ENCODE peak calls at places on chromosomes 16 and 17, in seven cellular contexts. One of them, this sample, is unnamed.
A peak's percentile ranks its signal among the peaks of the same experiment; 100 is the strongest.

GRCh38 chr17:58121925-58122324 is 26.3 kb upstream of the OR4D1 start:
- DNase-seq in CD8-positive, alpha-beta memory T cell: peak; percentile 55
- DNase-seq in upper lobe of right lung: no peak
- DNase-seq in CD8-positive, alpha-beta T cell: no peak
- DNase-seq in mesendoderm: peak; percentile 75
- DNase-seq in cardiac muscle cell: peak; percentile 46
- DNase-seq in heart right ventricle: no peak
- DNase-seq in this sample: peak; percentile 35

GRCh38 chr17:59311051-59311468 is 20.4 kb upstream of the YPEL2 start:
- DNase-seq in cardiac muscle cell: peak; percentile 67
- DNase-seq in mesendoderm: peak; percentile 70
- DNase-seq in CD8-positive, alpha-beta T cell: no peak
- DNase-seq in heart right ventricle: peak; percentile 56
- DNase-seq in CD8-positive, alpha-beta memory T cell: peak; percentile 51
- DNase-seq in upper lobe of right lung: no peak
- DNase-seq in this sample: peak; percentile 46

GRCh38 chr17:76570877-76571471 is 14.7 kb downstream of the ST6GALNAC2 start:
- DNase-seq in upper lobe of right lung: no peak
- DNase-seq in CD8-positive, alpha-beta T cell: no peak
- DNase-seq in cardiac muscle cell: no peak
- DNase-seq in CD8-positive, alpha-beta memory T cell: no peak
- DNase-seq in heart right ventricle: no peak
- DNase-seq in mesendoderm: no peak
- DNase-seq in this sample: no peak

GRCh38 chr17:79048826-79049755 is 25.1 kb downstream of the C1QTNF1 start:
- DNase-seq in heart right ventricle: no peak
- DNase-seq in CD8-positive, alpha-beta memory T cell: no peak
- DNase-seq in upper lobe of right lung: peak; percentile 56
- DNase-seq in CD8-positive, alpha-beta T cell: no peak
- DNase-seq in cardiac muscle cell: no peak
- DNase-seq in mesendoderm: no peak
- DNase-seq in this sample: no peak

GRCh38 chr17:29443041-29443440 is 52.9 kb downstream of the TAOK1 start:
- DNase-seq in CD8-positive, alpha-beta memory T cell: no peak
- DNase-seq in CD8-positive, alpha-beta T cell: no peak
- DNase-seq in heart right ventricle: no peak
- DNase-seq in cardiac muscle cell: no peak
- DNase-seq in upper lobe of right lung: no peak
- DNase-seq in mesendoderm: no peak
- DNase-seq in this sample: no peak

GRCh38 chr17:77011173-77012011 is 129.4 kb upstream of the SEC14L1 start:
- DNase-seq in cardiac muscle cell: peak; percentile 70
- DNase-seq in mesendoderm: peak; percentile 51
- DNase-seq in CD8-positive, alpha-beta T cell: peak; percentile 20
- DNase-seq in heart right ventricle: no peak
- DNase-seq in CD8-positive, alpha-beta memory T cell: peak; percentile 20
- DNase-seq in upper lobe of right lung: no peak
- DNase-seq in this sample: peak; percentile 41

GRCh38 chr17:47219621-47220475 is 10.7 kb downstream of the MYL4 start:
- DNase-seq in heart right ventricle: no peak
- DNase-seq in mesendoderm: no peak
- DNase-seq in CD8-positive, alpha-beta T cell: no peak
- DNase-seq in upper lobe of right lung: no peak
- DNase-seq in cardiac muscle cell: no peak
- DNase-seq in CD8-positive, alpha-beta memory T cell: no peak
- DNase-seq in this sample: no peak

GRCh38 chr16:29230671-29231091 is 175.8 kb downstream of the NPIPB11 start:
- DNase-seq in upper lobe of right lung: peak; percentile 63
- DNase-seq in CD8-positive, alpha-beta T cell: no peak
- DNase-seq in CD8-positive, alpha-beta memory T cell: no peak
- DNase-seq in heart right ventricle: no peak
- DNase-seq in mesendoderm: peak; percentile 28
- DNase-seq in cardiac muscle cell: peak; percentile 40
- DNase-seq in this sample: no peak

GRCh38 chr17:2847601-2848255 is 51.5 kb downstream of the RAP1GAP2 start:
- DNase-seq in CD8-positive, alpha-beta memory T cell: no peak
- DNase-seq in CD8-positive, alpha-beta T cell: no peak
- DNase-seq in mesendoderm: no peak
- DNase-seq in cardiac muscle cell: no peak
- DNase-seq in heart right ventricle: no peak
- DNase-seq in upper lobe of right lung: no peak
- DNase-seq in this sample: no peak

GRCh38 chr17:63117431-63117830 is 151.4 kb downstream of the TANC2 start:
- DNase-seq in upper lobe of right lung: no peak
- DNase-seq in cardiac muscle cell: no peak
- DNase-seq in mesendoderm: no peak
- DNase-seq in CD8-positive, alpha-beta memory T cell: no peak
- DNase-seq in heart right ventricle: no peak
- DNase-seq in CD8-positive, alpha-beta T cell: no peak
- DNase-seq in this sample: no peak

GRCh38 chr17:77036841-77037381 is 103.9 kb upstream of the SEC14L1 start:
- DNase-seq in CD8-positive, alpha-beta T cell: no peak
- DNase-seq in upper lobe of right lung: no peak
- DNase-seq in mesendoderm: no peak
- DNase-seq in CD8-positive, alpha-beta memory T cell: no peak
- DNase-seq in cardiac muscle cell: peak; percentile 26
- DNase-seq in heart right ventricle: no peak
- DNase-seq in this sample: no peak

GRCh38 chr16:87129771-87130170 is 187.4 kb downstream of the C16orf95 start:
- DNase-seq in upper lobe of right lung: no peak
- DNase-seq in CD8-positive, alpha-beta memory T cell: no peak
- DNase-seq in mesendoderm: peak; percentile 82
- DNase-seq in heart right ventricle: no peak
- DNase-seq in CD8-positive, alpha-beta T cell: no peak
- DNase-seq in cardiac muscle cell: peak; percentile 60
- DNase-seq in this sample: peak; percentile 10

DNA sequence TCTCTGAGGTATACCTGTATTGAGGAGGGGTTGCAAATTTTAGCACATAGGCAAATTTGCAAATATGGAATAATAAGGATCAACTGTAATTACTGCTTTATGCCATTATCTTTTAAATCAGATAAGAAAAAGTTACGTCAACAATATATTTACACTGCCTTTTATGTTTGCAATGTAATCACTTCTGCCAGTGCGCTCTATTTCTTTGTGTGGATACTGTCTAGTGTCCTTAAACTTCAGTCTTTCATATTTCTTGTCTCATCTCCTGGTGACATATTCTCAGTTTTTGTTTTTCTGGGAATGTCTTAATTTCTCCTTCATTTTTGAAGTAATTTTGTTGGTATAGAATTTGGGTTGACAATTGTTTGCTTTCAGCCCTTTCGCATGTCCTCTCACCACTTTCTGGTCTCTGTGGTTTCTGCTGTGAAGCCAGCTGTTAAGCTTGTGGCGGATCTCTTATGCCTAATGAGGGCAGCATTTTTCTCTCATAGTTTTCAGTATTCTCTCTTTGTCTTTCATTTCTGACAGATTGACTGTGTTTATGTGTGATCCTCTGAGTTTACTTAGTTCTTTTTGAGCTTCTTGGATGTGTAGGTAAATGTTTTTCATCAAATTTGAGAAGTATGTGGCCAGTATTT is 37.6 kb upstream of the ABCC11 start:
- DNase-seq in mesendoderm: no peak
- DNase-seq in CD8-positive, alpha-beta T cell: no peak
- DNase-seq in heart right ventricle: no peak
- DNase-seq in upper lobe of right lung: no peak
- DNase-seq in cardiac muscle cell: no peak
- DNase-seq in CD8-positive, alpha-beta memory T cell: peak; percentile 9
- DNase-seq in this sample: no peak
- H3K36me3 ChIP-seq in mesendoderm: peaks cover 3% of the 10 kb centered on the region
- H3K36me3 ChIP-seq in CD8-positive, alpha-beta T cell: peaks cover 5% of the 10 kb centered on the region
- H3K36me3 ChIP-seq in heart right ventricle: no peaks in the 10 kb centered on the region
- H3K36me3 ChIP-seq in upper lobe of right lung: peaks cover 16% of the 10 kb centered on the region
- H3K36me3 ChIP-seq in cardiac muscle cell: peaks cover 9% of the 10 kb centered on the region
- H3K36me3 ChIP-seq in CD8-positive, alpha-beta memory T cell: peaks cover 12% of the 10 kb centered on the region
- H3K36me3 ChIP-seq in this sample: peaks cover 9% of the 10 kb centered on the region

GRCh38 chr16:75247249-75247648 is 4.2 kb downstream of the BCAR1 start:
- DNase-seq in CD8-positive, alpha-beta T cell: no peak
- DNase-seq in upper lobe of right lung: no peak
- DNase-seq in cardiac muscle cell: no peak
- DNase-seq in heart right ventricle: no peak
- DNase-seq in CD8-positive, alpha-beta memory T cell: no peak
- DNase-seq in mesendoderm: no peak
- DNase-seq in this sample: no peak

GRCh38 chr16:75249441-75249840 is 2.0 kb downstream of the BCAR1 start:
- DNase-seq in heart right ventricle: no peak
- DNase-seq in cardiac muscle cell: no peak
- DNase-seq in mesendoderm: no peak
- DNase-seq in CD8-positive, alpha-beta T cell: no peak
- DNase-seq in upper lobe of right lung: no peak
- DNase-seq in CD8-positive, alpha-beta memory T cell: no peak
- DNase-seq in this sample: no peak

GRCh38 chr16:75246504-75247205 is 4.8 kb downstream of the BCAR1 start:
- DNase-seq in upper lobe of right lung: no peak
- DNase-seq in cardiac muscle cell: peak; percentile 91
- DNase-seq in CD8-positive, alpha-beta memory T cell: no peak
- DNase-seq in heart right ventricle: no peak
- DNase-seq in mesendoderm: no peak
- DNase-seq in CD8-positive, alpha-beta T cell: no peak
- DNase-seq in this sample: no peak

GRCh38 chr16:75248536-75249380 is 2.7 kb downstream of the BCAR1 start:
- DNase-seq in upper lobe of right lung: no peak
- DNase-seq in CD8-positive, alpha-beta T cell: no peak
- DNase-seq in cardiac muscle cell: no peak
- DNase-seq in CD8-positive, alpha-beta memory T cell: no peak
- DNase-seq in mesendoderm: no peak
- DNase-seq in heart right ventricle: no peak
- DNase-seq in this sample: no peak

DNA sequence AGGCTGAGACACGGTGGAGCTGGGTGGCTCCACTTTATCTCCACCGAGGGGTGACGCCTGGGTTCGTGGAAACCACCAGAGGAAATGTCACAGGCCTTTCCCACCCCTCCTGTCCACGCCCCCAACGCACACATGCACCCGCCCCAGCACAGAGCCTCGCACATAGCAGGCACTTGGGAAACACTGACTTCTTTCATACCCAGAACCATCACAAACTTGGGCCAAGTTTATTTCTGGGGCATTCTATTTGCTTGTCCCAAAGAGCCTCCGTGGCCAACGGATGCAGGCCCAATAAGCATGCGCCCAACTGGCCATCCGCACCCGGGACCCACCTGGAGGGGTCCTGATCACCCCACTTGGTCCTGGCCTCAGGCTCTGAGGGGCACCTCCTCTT is 3.3 kb downstream of the BCAR1 start:
- DNase-seq in upper lobe of right lung: no peak
- DNase-seq in heart right ventricle: peak; percentile 64
- DNase-seq in CD8-positive, alpha-beta T cell: no peak
- DNase-seq in CD8-positive, alpha-beta memory T cell: no peak
- DNase-seq in cardiac muscle cell: no peak
- DNase-seq in mesendoderm: no peak
- DNase-seq in this sample: no peak
- H3K4me3 ChIP-seq in upper lobe of right lung: no peak overlapping the region
- H3K4me3 ChIP-seq in heart right ventricle: peak overlapping the region; percentile 87
- H3K4me3 ChIP-seq in CD8-positive, alpha-beta T cell: no peak overlapping the region
- H3K4me3 ChIP-seq in CD8-positive, alpha-beta memory T cell: no peak overlapping the region
- H3K4me3 ChIP-seq in cardiac muscle cell: no peak overlapping the region
- H3K4me3 ChIP-seq in mesendoderm: no peak overlapping the region
- H3K4me3 ChIP-seq in this sample: no peak overlapping the region

GRCh38 chr17:36945160-36945559 is 3.6 kb upstream of the AATF start:
- DNase-seq in mesendoderm: no peak
- DNase-seq in upper lobe of right lung: no peak
- DNase-seq in cardiac muscle cell: no peak
- DNase-seq in heart right ventricle: no peak
- DNase-seq in CD8-positive, alpha-beta T cell: no peak
- DNase-seq in CD8-positive, alpha-beta memory T cell: no peak
- DNase-seq in this sample: no peak

GRCh38 chr17:36947922-36948716 is 635 bp upstream of the AATF start:
- DNase-seq in upper lobe of right lung: no peak
- DNase-seq in mesendoderm: peak; percentile 67
- DNase-seq in heart right ventricle: no peak
- DNase-seq in CD8-positive, alpha-beta memory T cell: no peak
- DNase-seq in cardiac muscle cell: no peak
- DNase-seq in CD8-positive, alpha-beta T cell: no peak
- DNase-seq in this sample: no peak

GRCh38 chr17:36946726-36947091 is 2.0 kb upstream of the AATF start:
- DNase-seq in CD8-positive, alpha-beta T cell: no peak
- DNase-seq in CD8-positive, alpha-beta memory T cell: no peak
- DNase-seq in upper lobe of right lung: no peak
- DNase-seq in heart right ventricle: no peak
- DNase-seq in cardiac muscle cell: no peak
- DNase-seq in mesendoderm: no peak
- DNase-seq in this sample: no peak

GRCh38 chr17:36944488-36945040 is 4.2 kb upstream of the AATF start:
- DNase-seq in CD8-positive, alpha-beta T cell: no peak
- DNase-seq in heart right ventricle: no peak
- DNase-seq in cardiac muscle cell: no peak
- DNase-seq in CD8-positive, alpha-beta memory T cell: no peak
- DNase-seq in upper lobe of right lung: no peak
- DNase-seq in mesendoderm: no peak
- DNase-seq in this sample: no peak

GRCh38 chr17:36945959-36946725 is 2.6 kb upstream of the AATF start:
- DNase-seq in heart right ventricle: no peak
- DNase-seq in CD8-positive, alpha-beta T cell: no peak
- DNase-seq in cardiac muscle cell: no peak
- DNase-seq in mesendoderm: peak; percentile 74
- DNase-seq in upper lobe of right lung: no peak
- DNase-seq in CD8-positive, alpha-beta memory T cell: no peak
- DNase-seq in this sample: no peak
- H3K27me3 ChIP-seq in heart right ventricle: peaks cover 67% of the 10 kb centered on the region
- H3K27me3 ChIP-seq in CD8-positive, alpha-beta T cell: peaks cover 60% of the 10 kb centered on the region
- H3K27me3 ChIP-seq in cardiac muscle cell: peaks cover 65% of the 10 kb centered on the region
- H3K27me3 ChIP-seq in mesendoderm: peaks cover 13% of the 10 kb centered on the region
- H3K27me3 ChIP-seq in upper lobe of right lung: peaks cover 67% of the 10 kb centered on the region
- H3K27me3 ChIP-seq in CD8-positive, alpha-beta memory T cell: peaks cover 60% of the 10 kb centered on the region
- H3K27me3 ChIP-seq in this sample: peaks cover 49% of the 10 kb centered on the region

GRCh38 chr17:65531508-65532431 is 29.7 kb downstream of the AXIN2 start:
- DNase-seq in CD8-positive, alpha-beta T cell: no peak
- DNase-seq in cardiac muscle cell: peak; percentile 97
- DNase-seq in CD8-positive, alpha-beta memory T cell: no peak
- DNase-seq in upper lobe of right lung: peak; percentile 76
- DNase-seq in heart right ventricle: peak; percentile 39
- DNase-seq in mesendoderm: peak; percentile 91
- DNase-seq in this sample: no peak
- H3K36me3 ChIP-seq in CD8-positive, alpha-beta T cell: peaks cover 24% of the 10 kb centered on the region
- H3K36me3 ChIP-seq in cardiac muscle cell: peaks cover 47% of the 10 kb centered on the region
- H3K36me3 ChIP-seq in CD8-positive, alpha-beta memory T cell: peaks cover 16% of the 10 kb centered on the region
- H3K36me3 ChIP-seq in upper lobe of right lung: peaks cover 69% of the 10 kb centered on the region
- H3K36me3 ChIP-seq in heart right ventricle: no peaks in the 10 kb centered on the region
- H3K36me3 ChIP-seq in mesendoderm: peaks cover 12% of the 10 kb centered on the region
- H3K36me3 ChIP-seq in this sample: no peaks in the 10 kb centered on the region

DNA sequence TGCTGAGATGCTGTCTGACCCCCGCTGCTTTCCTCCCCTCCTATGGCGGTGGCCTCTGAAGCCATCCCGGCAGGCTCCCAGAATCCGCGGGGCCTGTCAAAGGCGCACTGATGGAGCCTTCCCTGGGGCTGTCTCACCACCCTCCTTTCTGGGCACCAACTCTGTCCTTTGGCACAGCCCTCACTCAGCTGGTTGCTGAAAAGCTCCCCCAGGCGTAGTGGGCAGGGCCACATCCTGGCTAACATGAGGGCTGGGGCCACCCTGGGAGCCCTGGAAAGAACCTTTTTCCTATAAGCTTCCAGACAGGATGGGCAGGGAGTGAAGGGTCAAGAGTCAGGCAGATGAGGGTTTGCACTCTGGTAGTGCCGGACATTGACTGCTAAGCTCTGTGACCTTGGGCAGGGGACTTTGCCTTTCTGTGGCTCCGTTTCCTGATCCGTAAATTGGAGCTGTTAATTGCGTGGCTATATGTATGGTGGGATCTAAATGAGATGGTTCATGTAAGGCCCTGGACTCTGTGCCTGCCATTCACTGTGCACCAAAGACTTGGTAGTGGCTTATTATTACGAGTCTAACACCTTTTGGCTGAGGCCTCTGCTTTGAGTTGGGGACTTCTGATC is 27.6 kb upstream of the LASP1NB start:
- DNase-seq in upper lobe of right lung: no peak
- DNase-seq in CD8-positive, alpha-beta memory T cell: no peak
- DNase-seq in heart right ventricle: no peak
- DNase-seq in mesendoderm: no peak
- DNase-seq in cardiac muscle cell: no peak
- DNase-seq in CD8-positive, alpha-beta T cell: no peak
- DNase-seq in this sample: no peak
- H3K4me3 ChIP-seq in upper lobe of right lung: no peak overlapping the region
- H3K4me3 ChIP-seq in CD8-positive, alpha-beta memory T cell: peak overlapping the region; percentile 60
- H3K4me3 ChIP-seq in heart right ventricle: peak overlapping the region; percentile 10
- H3K4me3 ChIP-seq in mesendoderm: no peak overlapping the region
- H3K4me3 ChIP-seq in cardiac muscle cell: no peak overlapping the region
- H3K4me3 ChIP-seq in CD8-positive, alpha-beta T cell: peak overlapping the region; percentile 49
- H3K4me3 ChIP-seq in this sample: no peak overlapping the region

This sample was measured in bronchial epithelial cell.